ENCODE peak calls at places on chromosomes 13 and 19, in seven cellular contexts. W is psoas muscle, D is iPS DF 6.9, J is IMR-90, U is PC-3, K is mucosa of descending colon, X is uterus. P is an unnamed sample. For H3K4me1, the result is how much of the 10 kb centered on the place peaks cover.

GRCh38 chr13:94435604-94436226 is 43.8 kb downstream of the DCT start:
- DNase-seq in J (peak), X (no peak), W (no peak), K (no peak), U (peak), D (no peak), P (no peak)

GRCh38 chr13:42992585-42993122 is 613 bp upstream of the EPSTI1 start:
- DNase-seq in U (no peak), X (no peak), J (no peak), D (no peak), W (no peak), K (no peak), P (no peak)

GRCh38 chr13:105177265-105177900 is 1358.1 kb downstream of the EFNB2 start:
- DNase-seq in K (no peak), U (no peak), X (no peak), W (no peak), D (no peak), J (no peak), P (no peak)

GRCh38 chr19:342801-343421 is 1.7 kb downstream of the MIER2 start:
- DNase-seq in U (peak), D (no peak), W (peak), X (peak), J (peak), K (no peak), P (peak)

GRCh38 chr19:4988770-4989251 is 19.9 kb downstream of the KDM4B start:
- DNase-seq in W (peak), K (no peak), D (no peak), X (peak), U (no peak), J (peak), P (peak)

GRCh38 chr13:74575729-74576125 is 441.5 kb upstream of the KLF12 start:
- DNase-seq in U (peak), X (peak), K (peak), D (no peak), J (peak), W (peak), P (peak)

GRCh38 chr19:46571495-46571894 is 29.6 kb upstream of the CALM3 start:
- DNase-seq in J (no peak), K (no peak), W (no peak), U (peak), X (no peak), D (peak), P (no peak)

GRCh38 chr13:93425411-93425810 is 198.8 kb downstream of the GPC6 start:
- DNase-seq in X (no peak), U (no peak), J (no peak), K (no peak), D (no peak), W (no peak), P (no peak)

GRCh38 chr13:20192470-20193141 is at the start of gene GJB2:
- DNase-seq in D (no peak), X (no peak), J (no peak), W (no peak), U (peak), K (peak), P (no peak)

GRCh38 chr19:13342672-13343071 is 163.6 kb downstream of the CACNA1A start:
- DNase-seq in W (no peak), D (no peak), K (no peak), J (no peak), X (no peak), U (no peak), P (no peak)

GRCh38 chr13:111420113-111420876 is 99.9 kb downstream of the TEX29 start:
- DNase-seq in K (no peak), U (no peak), X (no peak), D (no peak), J (no peak), W (no peak), P (no peak)

GRCh38 chr19:4390017-4390861 is 10.1 kb downstream of the SH3GL1 start:
- DNase-seq in U (no peak), W (peak), D (no peak), K (peak), J (peak), X (no peak), P (no peak)

GRCh38 chr13:79662882-79663281 is 181.9 kb downstream of the NDFIP2 start:
- DNase-seq in U (peak), J (no peak), D (no peak), K (no peak), W (no peak), X (no peak), P (no peak)

GRCh38 chr19:39946532-39946931 is 12.1 kb upstream of the FCGBP start:
- DNase-seq in X (no peak), J (no peak), U (peak), W (no peak), D (no peak), K (no peak), P (no peak)

GRCh38 chr19:19270749-19271571 is 2.1 kb downstream of the TM6SF2 start:
- DNase-seq in J (no peak), U (no peak), W (no peak), K (no peak), D (no peak), X (no peak), P (no peak)

GRCh38 chr13:59099182-59099950 is 1064.4 kb downstream of the DIAPH3 start:
- DNase-seq in U (no peak), X (no peak), D (no peak), W (no peak), J (peak), K (no peak), P (no peak)

GRCh38 chr19:34041922-34042521 is 130.3 kb upstream of the LSM14A start:
- DNase-seq in W (peak), K (peak), X (peak), J (peak), U (peak), D (peak), P (peak)

GRCh38 chr13:27795718-27796019 is 3.4 kb downstream of the GSX1 start:
- DNase-seq in W (no peak), J (no peak), K (no peak), X (no peak), D (no peak), U (no peak), P (no peak)

GRCh38 chr19:47280183-47280797 is 5.6 kb downstream of the INAFM1 start:
- DNase-seq in U (peak), K (no peak), D (no peak), W (no peak), J (no peak), X (peak), P (no peak)

GRCh38 chr13:59633290-59633689 is 530.4 kb downstream of the DIAPH3 start:
- DNase-seq in K (no peak), X (peak), W (no peak), J (no peak), U (no peak), D (no peak), P (no peak)

GRCh38 chr13:22278336-22278929 is 607.6 kb downstream of the FGF9 start:
- DNase-seq in D (peak), J (peak), K (no peak), W (no peak), U (peak), X (peak), P (no peak)

GRCh38 chr13:32496574-32497160 is 41.9 kb downstream of the N4BP2L2 start:
- DNase-seq in X (no peak), U (no peak), D (no peak), J (no peak), K (no peak), W (no peak), P (no peak)

GRCh38 chr19:23596872-23597271 is 90.1 kb downstream of the ZNF675 start:
- DNase-seq in K (no peak), W (no peak), D (no peak), J (no peak), U (no peak), X (no peak), P (no peak)

GRCh38 chr13:49586717-49587116 is 1.4 kb upstream of the RCBTB1 start:
- DNase-seq in X (no peak), U (peak), D (no peak), J (no peak), K (no peak), W (no peak), P (no peak)

GRCh38 chr19:18856385-18857126 is 24.8 kb downstream of the UPF1 start:
- DNase-seq in U (peak), D (no peak), X (no peak), K (no peak), J (no peak), W (peak), P (no peak)

GRCh38 chr13:37640499-37640898 is 41.9 kb upstream of the POSTN start:
- DNase-seq in K (no peak), D (no peak), W (no peak), X (no peak), U (peak), J (peak), P (no peak)

GRCh38 chr13:37618554-37618953 is 20.0 kb upstream of the POSTN start:
- DNase-seq in D (no peak), K (no peak), X (no peak), W (no peak), U (no peak), J (peak), P (no peak)

GRCh38 chr19:13974073-13974472 is 21.8 kb downstream of the DCAF15 start:
- DNase-seq in W (no peak), K (no peak), J (no peak), U (peak), D (peak), X (no peak), P (no peak)

GRCh38 chr13:30895773-30896172 is 10.3 kb upstream of the MEDAG start:
- DNase-seq in X (peak), W (peak), J (peak), D (no peak), K (no peak), U (no peak), P (peak)

GRCh38 chr13:49060698-49061387 is 85.1 kb downstream of the FNDC3A start:
- DNase-seq in W (no peak), U (peak), X (no peak), K (no peak), J (peak), D (no peak), P (no peak)

GRCh38 chr13:97280478-97280877 is 58.3 kb downstream of the MBNL2 start:
- DNase-seq in D (no peak), X (no peak), K (no peak), J (no peak), W (no peak), U (no peak), P (no peak)

GRCh38 chr19:18143902-18144301 is 9.1 kb upstream of the PIK3R2 start:
- DNase-seq in W (no peak), U (no peak), D (no peak), X (no peak), K (no peak), J (no peak), P (no peak)

GRCh38 chr19:46618670-46619231 is 6.1 kb downstream of the PTGIR start:
- DNase-seq in W (peak), J (peak), K (no peak), D (no peak), U (no peak), X (no peak), P (no peak)

GRCh38 chr13:48626077-48626449 is 27.7 kb upstream of the CYSLTR2 start:
- DNase-seq in K (no peak), W (no peak), U (no peak), D (no peak), X (peak), J (peak), P (no peak)

GRCh38 chr19:45092747-45093678 is at the start of gene PPP1R37:
- DNase-seq in J (peak), X (peak), W (peak), U (peak), K (peak), D (peak), P (peak)
- H3K4me1 ChIP-seq in J (under half), X (under half), W (under half), U (under half), K (under half), D (under half), P (under half)

DNA sequence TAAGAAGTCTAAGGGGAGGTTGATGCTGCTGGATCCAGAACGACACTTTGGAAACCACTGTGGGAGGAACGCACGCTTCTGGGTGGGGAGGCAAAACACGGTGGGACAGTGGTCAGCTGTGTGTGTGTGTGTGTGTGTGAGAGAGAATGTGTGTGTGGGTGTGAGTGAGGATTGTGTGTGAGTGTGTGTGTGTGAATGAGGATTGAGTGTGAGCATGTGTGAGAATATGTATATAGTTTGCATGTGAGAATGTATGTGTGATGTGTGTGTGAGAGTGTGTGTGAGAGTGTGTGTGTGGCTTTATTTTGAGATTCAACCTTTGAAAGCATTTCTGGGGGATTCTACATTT is 444 bp upstream of the SLC15A1 start:
- DNase-seq in J (no peak), K (no peak), U (no peak), W (no peak), D (no peak), X (no peak), P (no peak)
- H3K4me3 ChIP-seq in J (no peak), K (no peak), U (peak), W (peak), D (peak), X (no peak), P (no peak)

DNA sequence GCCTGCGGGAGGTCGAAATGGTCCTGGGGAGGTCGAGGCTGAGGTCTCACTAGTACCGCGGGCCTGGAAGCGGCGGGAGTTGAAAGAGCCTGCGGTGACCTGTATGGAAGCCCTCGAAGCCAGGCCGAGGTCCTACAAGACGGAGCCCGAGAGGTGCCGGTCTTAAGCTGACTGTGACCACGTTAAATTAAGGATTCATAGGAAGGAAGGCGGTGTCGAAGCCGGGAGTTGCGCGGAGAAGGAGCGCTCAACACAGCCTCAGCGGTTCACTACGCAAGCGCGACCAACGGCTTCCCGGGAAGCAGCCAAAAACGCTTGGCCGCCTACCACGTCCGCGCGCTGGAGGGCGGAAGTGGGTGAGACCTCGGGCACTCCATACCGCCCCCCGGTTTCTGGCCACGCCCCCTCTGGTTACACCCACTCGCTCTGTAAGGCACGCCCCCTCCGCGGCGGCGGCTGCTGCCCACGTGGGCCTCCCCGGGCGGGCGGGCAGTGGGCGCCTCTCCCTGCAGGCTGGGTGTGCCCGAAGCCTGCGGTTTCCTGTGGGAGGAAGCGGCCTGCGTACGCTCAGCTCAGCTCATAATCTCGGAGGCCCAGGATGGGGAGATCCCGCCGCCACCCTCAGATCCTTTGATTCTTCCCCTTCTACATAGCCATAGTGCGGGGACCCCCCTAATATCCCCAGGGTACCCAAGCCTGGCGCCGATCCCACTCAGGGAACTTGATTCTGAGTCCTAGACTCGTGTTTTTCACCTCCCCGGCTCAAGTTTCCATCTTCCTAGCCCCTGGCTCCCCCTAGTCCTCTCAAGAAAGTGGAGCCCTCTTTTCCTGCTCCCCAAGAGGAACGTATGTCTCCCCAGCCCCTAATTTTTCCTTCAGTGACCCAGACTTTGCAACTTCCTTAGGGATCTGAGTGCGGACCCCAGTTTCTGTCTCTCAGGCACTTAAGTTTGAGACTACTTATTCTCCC is 3.4 kb upstream of the EMP3 start:
- DNase-seq in J (peak), K (peak), X (peak), W (peak), U (peak), D (no peak), P (peak)
- H3K4me1 ChIP-seq in J (under half), K (under half), X (under half), W (under half), U (under half), D (under half), P (under half)

DNA sequence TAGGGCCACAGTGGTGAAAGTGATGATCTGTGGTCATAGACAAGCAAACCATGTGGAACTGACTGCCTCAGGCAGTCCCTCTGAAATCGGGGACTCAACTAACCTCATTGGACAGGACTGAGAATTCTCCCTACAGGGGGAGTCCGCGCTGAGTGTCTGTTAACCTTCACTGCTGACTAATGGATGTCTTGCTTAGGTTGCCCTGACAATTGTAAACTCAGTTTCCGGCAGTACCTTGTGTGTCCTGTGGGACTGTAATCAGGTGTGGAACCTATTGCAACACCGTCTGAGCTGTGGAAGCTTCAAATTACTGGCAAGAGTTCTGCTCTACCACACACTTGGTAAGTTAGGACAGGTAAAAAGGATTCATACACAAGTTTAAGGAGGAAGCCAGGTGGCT is 21.8 kb downstream of the ZNF77 start:
- DNase-seq in J (peak), U (peak), X (no peak), W (no peak), D (no peak), K (no peak), P (no peak)
- H3K4me3 ChIP-seq in J (no peak), U (peak), X (no peak), W (no peak), D (no peak), K (no peak), P (no peak)

DNA sequence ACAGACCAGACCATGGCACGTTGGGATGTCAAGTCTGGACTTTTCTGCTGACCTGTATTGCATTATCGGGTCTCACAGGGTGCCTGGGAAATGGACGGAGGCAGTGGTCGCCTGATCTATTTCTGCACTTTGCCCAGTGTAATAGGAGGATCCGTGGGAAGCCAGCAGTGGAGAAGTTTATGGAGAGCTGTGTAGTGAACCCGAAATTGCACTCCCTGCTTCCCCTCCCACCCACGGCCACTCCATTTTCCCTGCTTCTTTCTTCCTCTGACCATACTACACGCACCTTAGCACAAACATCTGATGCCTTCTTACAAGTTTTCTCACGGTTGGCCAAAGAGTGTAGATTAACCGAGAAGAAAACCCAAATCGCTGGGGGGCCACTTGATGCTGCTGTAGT is 16.9 kb downstream of the EFNB2 start:
- DNase-seq in X (no peak), J (no peak), D (no peak), K (no peak), W (no peak), U (no peak), P (no peak)
- H3K4me1 ChIP-seq in X (under half), J (under half), D (under half), K (under half), W (under half), U (under half), P (half or more)